ENCODE peak calls at places on chromosomes 5 and 9, in seven cellular contexts. E is upper lobe of left lung; L is CD8-positive, alpha-beta memory T cell; H is fibroblast of pulmonary artery; R is SK-N-SH; T is astrocyte of the spinal cord; P is HCT116. O is an unnamed sample.

GRCh38 chr9:110030632-110031031 is 177.3 kb downstream of the C9orf152 start:
- DNase-seq in E (no peak), L (no peak), H (peak), R (no peak), T (peak), P (no peak), O (no peak)

GRCh38 chr5:9686211-9686610 is 56.1 kb upstream of the TAS2R1 start:
- DNase-seq in E (no peak), L (no peak), H (peak), R (no peak), T (peak), P (no peak), O (no peak)

GRCh38 chr9:92525306-92525705 is 10.5 kb downstream of the ECM2 start:
- DNase-seq in E (no peak), L (no peak), H (no peak), R (no peak), T (peak), P (no peak), O (no peak)

GRCh38 chr5:73120222-73121108 is at the start of gene TMEM171:
- DNase-seq in E (peak), L (no peak), H (peak), R (peak), T (peak), P (peak), O (peak)

GRCh38 chr9:14312721-14313377 is 1.1 kb downstream of the NFIB start:
- DNase-seq in E (peak), L (no peak), H (no peak), R (peak), T (peak), P (no peak), O (peak)

GRCh38 chr5:150774145-150774544 is 4.4 kb upstream of the SMIM3 start:
- DNase-seq in E (no peak), L (no peak), H (peak), R (peak), T (peak), P (no peak), O (no peak)

GRCh38 chr5:17180957-17181723 is 36.3 kb upstream of the BASP1 start:
- DNase-seq in E (no peak), L (no peak), H (peak), R (peak), T (peak), P (no peak), O (no peak)

GRCh38 chr5:140862441-140863295 is 6.1 kb upstream of the PCDHA11 start:
- DNase-seq in E (peak), L (no peak), H (no peak), R (no peak), T (no peak), P (no peak), O (no peak)

GRCh38 chr5:7680260-7680659 is 170.7 kb downstream of the CFAP90 start:
- DNase-seq in E (no peak), L (no peak), H (no peak), R (no peak), T (peak), P (no peak), O (no peak)

GRCh38 chr5:112960316-112960715 is 16.3 kb upstream of the DCP2 start:
- DNase-seq in E (no peak), L (no peak), H (no peak), R (peak), T (no peak), P (no peak), O (no peak)

GRCh38 chr5:140242890-140243585 is 59.9 kb downstream of the PFDN1 start:
- DNase-seq in E (no peak), L (no peak), H (no peak), R (no peak), T (no peak), P (no peak), O (no peak)

GRCh38 chr5:149002053-149002452 is 60.8 kb downstream of the SH3TC2 start:
- DNase-seq in E (no peak), L (no peak), H (peak), R (no peak), T (peak), P (peak), O (no peak)

GRCh38 chr5:149001154-149001553 is 61.7 kb downstream of the SH3TC2 start:
- DNase-seq in E (no peak), L (no peak), H (peak), R (no peak), T (no peak), P (no peak), O (no peak)

GRCh38 chr5:149004559-149004958 is 58.3 kb downstream of the SH3TC2 start:
- DNase-seq in E (peak), L (no peak), H (no peak), R (no peak), T (no peak), P (no peak), O (no peak)

GRCh38 chr5:149005077-149005892 is 57.6 kb downstream of the SH3TC2 start:
- DNase-seq in E (no peak), L (no peak), H (peak), R (peak), T (no peak), P (no peak), O (no peak)

DNA sequence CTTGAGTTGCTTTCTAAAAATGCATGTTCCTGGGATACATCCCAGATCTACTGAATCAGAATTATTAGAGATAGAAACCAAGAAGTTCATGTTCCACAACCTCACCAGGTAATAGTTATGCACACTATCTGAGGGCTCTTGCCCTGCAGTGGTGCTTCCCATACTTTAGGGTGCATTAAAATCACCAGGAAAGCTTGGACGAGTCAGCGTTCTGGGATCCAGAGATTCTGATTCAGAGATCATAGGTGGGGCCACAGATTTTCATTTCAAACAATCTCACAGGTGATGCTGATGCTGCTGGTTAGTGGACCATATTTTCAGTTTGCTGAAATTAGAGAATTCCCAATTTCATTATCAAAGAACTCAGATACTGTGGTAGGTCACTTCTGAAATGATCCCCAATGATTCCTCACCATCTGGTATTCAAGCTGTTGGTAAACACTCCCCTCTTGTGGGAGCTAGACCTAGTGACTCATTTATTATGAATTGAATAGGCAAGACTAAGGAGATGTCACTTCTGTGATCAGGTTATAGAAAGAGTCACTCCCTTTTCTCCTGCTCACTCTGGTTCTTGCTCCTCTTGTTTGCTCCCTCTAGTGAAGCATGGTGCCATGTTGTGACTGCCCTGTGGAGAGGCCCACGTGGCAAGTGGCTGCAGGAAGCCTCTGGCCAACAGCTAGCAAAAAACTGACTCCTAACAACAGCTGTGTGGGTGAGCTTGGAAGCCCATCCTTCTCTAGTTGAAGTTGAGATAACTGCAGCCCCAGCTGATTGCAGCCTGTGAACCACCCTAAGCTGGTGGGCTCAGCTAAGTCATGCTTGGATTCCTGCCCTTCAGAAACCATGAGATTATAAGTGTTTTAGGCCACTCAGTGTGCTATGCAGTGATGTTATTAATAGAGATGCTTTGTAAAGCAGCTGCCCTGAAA is 59.8 kb downstream of the SH3TC2 start:
- DNase-seq in E (no peak), L (no peak), H (peak), R (no peak), T (peak), P (no peak), O (no peak)
- H3K4me3 ChIP-seq in E (no peak), L (no peak), H (no peak), R (no peak), T (no peak), P (no peak), O (no peak)

DNA sequence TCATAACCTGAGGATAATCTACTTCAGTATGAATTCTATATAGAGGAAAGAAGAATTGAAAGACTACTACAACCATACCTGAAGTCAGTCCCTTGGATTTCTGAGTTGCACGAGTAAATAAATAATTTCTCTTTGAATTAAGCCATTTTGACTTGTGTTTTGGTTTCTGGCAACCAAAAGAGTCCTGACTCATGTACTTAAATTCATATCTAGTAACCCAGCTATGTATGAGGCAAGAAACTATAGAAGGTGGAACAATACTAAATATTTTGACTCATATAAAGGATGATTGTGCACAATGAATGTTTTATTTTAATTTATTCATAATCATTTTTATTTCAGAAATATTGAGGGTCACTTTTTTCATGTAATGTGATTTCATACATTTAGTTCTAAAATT is 276.8 kb downstream of the MEF2C start:
- DNase-seq in E (no peak), L (no peak), H (no peak), R (no peak), T (no peak), P (no peak), O (no peak)
- H3K4me3 ChIP-seq in E (no peak), L (no peak), H (no peak), R (no peak), T (no peak), P (no peak), O (no peak)

DNA sequence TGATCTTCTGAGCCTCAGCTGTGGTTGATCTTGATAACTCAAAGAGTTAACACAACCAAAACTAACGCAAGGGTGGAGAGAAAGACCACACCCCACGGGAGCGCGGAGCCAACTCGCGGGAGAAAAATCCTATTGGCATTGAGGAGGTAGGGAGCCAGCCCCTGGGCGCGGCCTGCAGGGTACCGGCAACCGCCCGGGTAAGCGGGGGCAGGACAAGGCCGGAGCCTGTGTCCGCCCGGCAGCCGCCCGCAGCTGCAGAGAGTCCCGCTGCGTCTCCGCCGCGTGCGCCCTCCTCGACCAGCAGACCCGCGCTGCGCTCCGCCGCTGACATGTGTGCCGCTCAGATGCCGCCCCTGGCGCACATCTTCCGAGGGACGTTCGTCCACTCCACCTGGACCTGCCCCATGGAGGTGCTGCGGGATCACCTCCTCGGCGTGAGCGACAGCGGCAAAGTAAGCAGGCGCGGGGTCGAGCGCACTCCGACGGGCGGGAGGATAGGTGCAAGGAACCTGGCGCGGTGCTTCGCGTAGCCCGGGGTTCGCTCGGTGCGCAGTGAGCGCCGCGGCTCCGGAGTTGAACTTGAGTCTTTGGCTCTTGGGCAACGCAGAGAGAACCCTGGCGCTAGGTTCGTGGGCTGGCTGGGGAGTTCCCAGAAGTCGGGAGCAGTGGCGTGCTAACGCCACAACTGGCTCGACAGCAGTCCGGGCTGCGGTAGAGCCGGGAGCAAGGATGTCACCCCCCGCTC is at the start of gene GDA:
- DNase-seq in E (peak), L (no peak), H (no peak), R (no peak), T (no peak), P (peak), O (peak)
- H3K4me3 ChIP-seq in E (peak), L (no peak), H (no peak), R (no peak), T (no peak), P (peak), O (peak)

GRCh38 chr9:23825143-23825531 is 903 bp downstream of the ELAVL2 start:
- DNase-seq in E (no peak), L (no peak), H (no peak), R (peak), T (no peak), P (no peak), O (peak)

GRCh38 chr9:23822331-23823169 is 3.5 kb downstream of the ELAVL2 start:
- DNase-seq in E (peak), L (no peak), H (no peak), R (peak), T (no peak), P (no peak), O (peak)

GRCh38 chr9:23826120-23826629 is at the start of gene ELAVL2:
- DNase-seq in E (peak), L (peak), H (peak), R (peak), T (peak), P (no peak), O (peak)

GRCh38 chr9:23825700-23826099 is 340 bp downstream of the ELAVL2 start:
- DNase-seq in E (no peak), L (no peak), H (peak), R (peak), T (peak), P (no peak), O (no peak)

DNA sequence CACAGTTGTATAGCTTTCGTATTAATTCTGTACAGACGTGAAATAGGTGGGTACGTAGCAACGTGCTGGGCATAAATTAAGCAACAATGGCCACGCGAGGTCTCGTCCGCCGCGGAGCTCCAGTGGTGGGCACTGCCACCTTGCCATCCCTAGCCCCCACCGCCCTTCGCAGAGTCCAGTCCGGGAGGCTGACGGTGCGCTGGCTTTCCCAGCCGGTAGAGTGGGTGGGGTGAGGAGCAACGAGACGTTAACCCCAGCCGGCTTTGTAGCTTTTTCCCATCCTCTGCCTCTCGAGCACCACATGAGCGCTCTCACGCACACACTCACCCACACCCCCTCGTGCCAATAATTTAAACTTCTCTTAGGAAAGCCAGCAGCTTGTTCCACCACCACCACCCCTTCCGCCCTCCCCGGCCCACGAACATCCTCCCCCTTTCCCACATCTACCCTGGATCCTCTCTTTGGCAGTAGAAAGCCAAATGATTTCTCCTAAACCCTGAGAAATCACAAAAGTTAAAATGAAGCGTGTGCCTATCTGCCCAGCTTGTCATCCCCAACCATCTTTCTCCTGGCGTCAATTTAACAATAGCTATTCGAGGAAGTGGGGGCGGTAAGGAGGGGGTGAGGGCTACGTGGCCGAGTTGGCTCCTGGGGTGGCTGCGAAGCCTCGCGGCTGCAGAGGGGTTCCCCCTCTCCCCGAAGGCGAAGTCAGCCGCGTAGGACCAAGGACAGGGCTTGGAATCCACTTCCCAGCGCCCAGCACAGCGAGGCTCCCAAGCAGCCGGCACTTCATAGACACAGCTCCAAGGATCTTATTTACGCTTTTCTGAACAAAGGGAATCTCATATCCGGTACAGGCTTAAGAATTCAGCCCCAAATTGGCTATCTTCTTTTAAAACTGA is 1.5 kb downstream of the ELAVL2 start:
- DNase-seq in E (peak), L (no peak), H (no peak), R (peak), T (peak), P (no peak), O (peak)
- H3K4me3 ChIP-seq in E (no peak), L (no peak), H (no peak), R (peak), T (peak), P (no peak), O (peak)

DNA sequence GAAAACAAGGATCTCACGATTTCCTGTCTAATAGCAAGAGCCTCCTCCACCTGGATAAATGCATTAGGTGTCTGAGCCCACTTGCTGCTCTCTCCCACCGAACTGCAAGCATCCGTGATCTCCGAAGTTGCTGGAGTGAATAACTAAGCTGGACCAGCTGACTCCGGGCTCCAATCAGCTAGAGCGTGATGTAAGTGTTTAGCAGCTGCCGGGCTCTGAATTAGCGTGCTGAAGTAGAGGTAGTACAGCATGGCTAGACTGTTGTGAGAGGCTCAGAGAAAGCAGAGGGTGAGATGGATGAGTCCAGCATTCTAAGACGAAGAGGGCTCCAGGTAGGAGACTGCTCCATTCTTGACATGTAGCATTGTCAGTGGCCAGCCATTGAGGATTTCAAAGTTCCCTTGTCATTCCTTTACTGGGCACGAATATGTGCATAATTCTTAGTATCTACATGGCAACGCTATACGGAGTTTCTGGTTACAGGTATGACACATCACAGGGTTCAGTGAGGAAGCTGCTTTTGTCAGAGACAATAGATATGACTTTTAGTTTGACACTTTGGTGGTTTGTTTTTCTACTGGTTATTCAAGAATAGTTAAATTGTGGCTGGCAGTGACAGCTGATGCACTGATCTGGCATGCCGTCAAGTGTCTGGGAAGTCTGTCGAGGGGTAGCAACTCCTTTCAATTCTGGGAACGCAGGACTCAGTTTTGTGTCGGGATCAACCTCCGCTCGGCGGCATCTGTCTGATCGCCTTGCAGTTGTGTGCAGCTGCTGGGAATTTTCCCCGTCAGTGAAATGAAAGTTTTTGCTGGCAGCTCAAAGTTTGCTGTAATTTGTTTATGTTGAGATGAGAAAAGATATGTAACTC is 232.6 kb downstream of the MAST4 start:
- DNase-seq in E (no peak), L (peak), H (peak), R (peak), T (peak), P (no peak), O (no peak)
- H3K4me3 ChIP-seq in E (peak), L (peak), H (peak), R (peak), T (peak), P (no peak), O (peak)

GRCh38 chr5:167381457-167381856 is 910.0 kb upstream of the WWC1 start:
- DNase-seq in E (no peak), L (no peak), H (no peak), R (no peak), T (no peak), P (no peak), O (no peak)
- H3K4me3 ChIP-seq in E (no peak), L (no peak), H (no peak), R (no peak), T (no peak), P (no peak), O (no peak)

DNA sequence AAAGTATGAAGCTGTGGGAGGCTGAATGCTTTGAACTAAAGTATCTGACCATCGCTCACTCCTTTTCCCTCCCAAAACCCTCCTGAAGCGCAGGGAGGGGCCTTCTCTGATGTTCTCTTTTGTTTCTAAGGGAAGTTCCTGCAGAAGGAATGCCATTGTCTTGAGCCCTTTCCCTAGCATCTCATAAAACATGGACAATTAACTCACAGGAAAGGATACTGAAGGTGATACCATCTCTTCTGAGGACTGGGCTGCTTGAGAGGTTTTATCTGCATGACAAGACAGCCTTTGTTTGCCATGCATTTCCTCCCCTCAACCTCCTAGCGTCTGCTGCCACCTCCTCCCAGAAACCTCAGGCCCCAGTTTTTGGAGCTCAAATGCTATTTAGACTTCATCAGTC is 4.3 kb upstream of the RMND5B start:
- DNase-seq in E (no peak), L (no peak), H (no peak), R (no peak), T (no peak), P (no peak), O (peak)
- H3K4me3 ChIP-seq in E (no peak), L (no peak), H (no peak), R (no peak), T (no peak), P (no peak), O (no peak)

O was measured in H7.